ENCODE peak calls at places on chromosomes 4 and X, in five cellular contexts. B is NT2/D1, G is HepG2, D is GM12878, C is H1. M is an unnamed sample.

GRCh38 chr4:72629540-72629939 is 60.5 kb upstream of the ADAMTS3 start:
- DNase-seq in B (no peak), G (no peak), D (no peak), C (no peak), M (no peak)

GRCh38 chr4:154982187-154983047 is 201.3 kb downstream of the RBM46 start:
- DNase-seq in B (peak), G (peak), D (peak), C (peak), M (peak)

GRCh38 chrX:115494133-115494532 is 66.8 kb upstream of the PLS3 start:
- DNase-seq in B (no peak), G (peak), D (no peak), C (no peak), M (no peak)

GRCh38 chr4:1576961-1577814 is 106.9 kb downstream of the FAM53A start:
- DNase-seq in B (no peak), G (no peak), D (no peak), C (no peak), M (no peak)

GRCh38 chr4:162274354-162274753 is 110.6 kb upstream of the FSTL5 start:
- DNase-seq in B (no peak), G (no peak), D (peak), C (no peak), M (no peak)

GRCh38 chrX:28042260-28042659 is 61.0 kb upstream of the DCAF8L1 start:
- DNase-seq in B (no peak), G (no peak), D (no peak), C (no peak), M (no peak)

GRCh38 chr4:128606173-128606572 is 203.3 kb upstream of the JADE1 start:
- DNase-seq in B (no peak), G (no peak), D (no peak), C (no peak), M (no peak)

GRCh38 chr4:138751290-138751689 is 264.3 kb upstream of the NOCT start:
- DNase-seq in B (no peak), G (no peak), D (no peak), C (no peak), M (no peak)

GRCh38 chr4:188663369-188663768 is 524.1 kb downstream of the TRIML1 start:
- DNase-seq in B (no peak), G (no peak), D (no peak), C (no peak), M (no peak)

GRCh38 chr4:139530833-139531427 is 25.1 kb downstream of the SETD7 start:
- DNase-seq in B (peak), G (peak), D (no peak), C (no peak), M (peak)

GRCh38 chr4:107050525-107051135 is 14.5 kb upstream of the DKK2 start:
- DNase-seq in B (no peak), G (peak), D (no peak), C (no peak), M (peak)

DNA sequence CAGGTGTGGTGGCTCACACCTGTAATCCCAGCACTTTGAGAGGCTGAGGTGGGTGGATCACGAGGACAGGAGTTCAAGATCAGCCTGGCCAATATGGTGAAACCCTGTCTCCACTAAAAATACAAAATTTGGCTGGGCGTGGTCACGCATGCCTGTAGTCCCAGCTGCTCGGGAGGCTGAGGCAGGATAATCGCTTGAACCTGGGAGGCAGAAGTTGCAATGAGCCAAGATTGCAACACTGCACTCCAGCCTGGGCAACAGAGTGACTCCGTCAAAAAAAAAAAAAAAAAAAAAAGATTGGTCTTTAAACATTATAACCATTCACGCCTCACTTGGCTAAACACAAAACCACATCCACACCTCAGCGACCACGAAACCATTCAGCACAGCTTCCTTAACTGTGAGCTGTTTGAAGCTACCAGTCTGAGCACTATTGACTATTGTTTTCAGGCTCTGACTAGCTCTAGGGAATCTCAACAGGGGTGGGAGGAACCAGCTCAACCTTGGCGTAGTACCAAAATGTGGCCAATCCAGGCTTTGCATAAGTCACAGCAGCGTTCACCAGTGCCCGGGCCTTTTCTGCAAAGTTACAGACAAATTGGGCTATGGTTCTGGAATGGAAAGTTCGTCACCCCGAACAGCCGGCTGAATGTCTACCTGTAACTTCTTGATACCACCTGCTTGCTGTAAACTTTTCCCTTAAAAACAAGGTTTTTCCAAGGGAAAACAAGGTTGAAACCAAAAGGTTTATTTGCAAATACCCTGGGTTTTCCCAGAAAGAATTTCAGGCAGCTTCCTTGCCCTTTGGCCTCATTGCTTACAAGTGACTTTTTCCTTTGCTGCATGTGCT is 73.6 kb upstream of the DHX15 start:
- DNase-seq in B (peak), G (peak), D (peak), C (no peak), M (no peak)
- TF ChIP-seq SUZ12 in B (no peak), G (no peak), D (no peak), C (no peak), M (no peak)

DNA sequence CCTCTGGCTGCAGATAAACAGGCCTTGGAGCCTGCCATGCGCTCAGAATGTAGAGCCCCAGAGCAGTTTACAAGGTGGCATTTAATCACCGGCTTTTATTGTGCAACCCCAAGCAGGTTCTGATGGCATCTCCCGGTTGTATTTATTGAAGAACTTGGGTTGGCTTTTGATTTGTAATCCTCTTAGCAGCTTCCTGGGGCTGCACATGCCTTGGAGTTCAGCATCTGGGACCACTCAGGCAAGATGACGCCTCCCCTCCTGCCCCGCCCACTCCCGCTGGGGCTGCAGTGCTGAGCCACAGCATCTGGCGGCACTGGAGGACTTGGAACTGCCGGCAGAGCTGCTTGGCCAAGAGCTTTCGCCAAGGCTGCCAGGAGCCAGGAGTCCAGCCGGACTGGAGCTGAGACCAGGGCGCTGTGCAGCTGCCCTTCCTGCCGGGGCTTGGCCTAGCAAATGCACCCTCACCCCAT is 5.3 kb downstream of the HTRA3 start:
- DNase-seq in B (no peak), G (no peak), D (no peak), C (no peak), M (no peak)
- TF ChIP-seq SUZ12 in B (no peak), G (no peak), D (no peak), C (no peak), M (no peak)

DNA sequence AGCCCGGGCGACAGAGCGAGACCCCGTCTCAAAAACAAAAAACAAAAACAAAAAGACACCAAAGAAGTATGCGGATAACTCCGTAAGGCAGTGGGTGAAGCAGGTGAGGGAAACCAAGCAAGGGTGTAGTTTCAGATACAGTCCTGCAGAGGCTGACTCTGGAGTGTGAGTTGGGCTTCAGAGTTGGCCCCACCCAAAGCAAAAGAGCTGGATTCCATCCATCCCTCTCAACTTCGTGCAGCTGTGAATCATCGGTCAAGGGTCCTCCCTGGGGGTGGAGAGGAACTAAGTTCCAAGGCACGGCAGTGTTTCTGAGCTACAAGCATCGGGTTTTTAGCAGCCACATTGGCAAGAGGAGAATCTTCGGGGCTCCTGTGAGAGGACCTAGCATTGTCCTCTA is 43.9 kb upstream of the FAM9A start:
- DNase-seq in B (no peak), G (no peak), D (no peak), C (no peak), M (no peak)
- TF ChIP-seq SUZ12 in B (no peak), G (no peak), D (no peak), C (no peak), M (no peak)

DNA sequence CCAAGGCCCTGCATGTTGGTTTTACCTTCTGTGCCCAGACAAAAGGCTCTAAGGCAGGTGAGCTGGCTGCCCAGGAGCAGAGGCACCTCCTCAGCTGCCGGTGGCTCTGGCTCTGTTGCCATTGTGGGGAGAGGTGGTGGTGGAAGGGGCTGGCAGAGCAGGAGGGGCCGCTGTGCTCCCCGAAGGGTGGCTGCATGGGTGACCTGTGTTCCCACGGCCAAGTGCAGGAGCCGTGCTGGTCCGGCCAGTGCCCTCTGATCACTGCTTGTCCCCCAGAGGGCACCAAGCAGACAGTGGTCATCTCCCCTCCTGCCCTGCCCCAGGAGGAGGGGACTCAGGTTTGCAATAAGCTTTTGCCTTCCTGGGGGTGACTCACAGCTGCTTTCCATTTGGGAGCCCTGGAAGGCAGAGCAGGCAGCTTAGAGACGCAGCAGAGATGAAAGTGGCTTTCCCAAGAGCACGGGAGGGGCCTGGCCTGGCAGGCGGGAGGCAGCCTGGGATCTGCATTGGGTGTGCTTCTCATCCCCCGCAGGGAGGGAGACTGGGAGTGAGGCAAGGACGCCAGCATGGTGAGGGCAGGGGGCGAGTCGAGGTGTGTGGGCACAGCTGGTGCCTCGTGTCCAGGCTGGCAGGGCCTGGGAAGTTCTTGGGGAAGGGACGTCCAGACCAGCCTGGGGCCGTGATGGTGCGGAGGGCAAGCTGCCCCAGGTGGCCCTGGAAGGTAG is 28.7 kb downstream of the DOK7 start:
- DNase-seq in B (peak), G (no peak), D (no peak), C (no peak), M (no peak)
- TF ChIP-seq SUZ12 in B (no peak), G (no peak), D (no peak), C (no peak), M (no peak)

GRCh38 chr4:14022428-14022827 is 394.9 kb upstream of the BOD1L1 start:
- DNase-seq in B (no peak), G (no peak), D (no peak), C (no peak), M (no peak)
- TF ChIP-seq SUZ12 in B (no peak), G (no peak), D (no peak), C (no peak), M (no peak)

DNA sequence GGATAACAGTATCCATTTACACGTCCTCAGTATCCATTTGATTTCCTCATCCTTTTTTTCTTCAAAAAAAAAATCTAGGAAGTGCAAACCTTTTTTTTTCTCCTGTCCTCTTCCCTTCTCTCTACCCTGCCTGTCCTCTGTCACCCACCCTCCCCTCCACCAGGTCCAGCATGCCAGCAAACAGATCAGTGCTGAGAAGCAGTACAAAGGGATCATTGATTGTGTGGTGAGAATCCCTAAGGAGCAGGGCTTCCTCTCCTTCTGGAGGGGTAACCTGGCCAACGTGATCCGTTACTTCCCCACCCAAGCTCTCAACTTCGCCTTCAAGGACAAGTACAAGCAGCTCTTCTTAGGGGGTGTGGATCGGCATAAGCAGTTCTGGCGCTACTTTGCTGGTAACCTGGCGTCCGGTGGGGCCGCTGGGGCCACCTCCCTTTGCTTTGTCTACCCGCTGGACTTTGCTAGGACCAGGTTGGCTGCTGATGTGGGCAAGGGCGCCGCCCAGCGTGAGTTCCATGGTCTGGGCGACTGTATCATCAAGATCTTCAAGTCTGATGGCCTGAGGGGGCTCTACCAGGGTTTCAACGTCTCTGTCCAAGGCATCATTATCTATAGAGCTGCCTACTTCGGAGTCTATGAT is 1.7 kb downstream of the SLC25A4 start:
- DNase-seq in B (no peak), G (peak), D (no peak), C (no peak), M (no peak)
- TF ChIP-seq SUZ12 in B (no peak), G (no peak), D (no peak), C (no peak), M (no peak)